ENCODE peak calls at places on chromosomes 5 and 9, in seven cellular contexts. One of them, this sample, is unnamed.

GRCh38 chr5:177982072-177982727 is 13.8 kb downstream of the PROP1 start:
- DNase-seq in effector memory CD4-positive, alpha-beta T cell: no peak
- DNase-seq in hepatocyte: no peak
- DNase-seq in CD8-positive, alpha-beta memory T cell: no peak
- DNase-seq in breast epithelium: no peak
- DNase-seq in esophagus squamous epithelium: no peak
- DNase-seq in CD8-positive, alpha-beta T cell: no peak
- DNase-seq in this sample: peak

GRCh38 chr9:23412458-23412857 is 413.6 kb downstream of the ELAVL2 start:
- DNase-seq in CD8-positive, alpha-beta memory T cell: no peak
- DNase-seq in CD8-positive, alpha-beta T cell: no peak
- DNase-seq in esophagus squamous epithelium: no peak
- DNase-seq in hepatocyte: no peak
- DNase-seq in effector memory CD4-positive, alpha-beta T cell: no peak
- DNase-seq in breast epithelium: no peak
- DNase-seq in this sample: no peak

GRCh38 chr9:87405677-87406544 is 91.8 kb upstream of the DAPK1 start:
- DNase-seq in CD8-positive, alpha-beta T cell: no peak
- DNase-seq in breast epithelium: no peak
- DNase-seq in CD8-positive, alpha-beta memory T cell: no peak
- DNase-seq in hepatocyte: no peak
- DNase-seq in esophagus squamous epithelium: no peak
- DNase-seq in effector memory CD4-positive, alpha-beta T cell: no peak
- DNase-seq in this sample: no peak

GRCh38 chr5:172407241-172407691 is 47.1 kb downstream of the SH3PXD2B start:
- DNase-seq in hepatocyte: no peak
- DNase-seq in breast epithelium: no peak
- DNase-seq in esophagus squamous epithelium: no peak
- DNase-seq in effector memory CD4-positive, alpha-beta T cell: no peak
- DNase-seq in CD8-positive, alpha-beta memory T cell: no peak
- DNase-seq in CD8-positive, alpha-beta T cell: no peak
- DNase-seq in this sample: no peak

GRCh38 chr5:137310051-137310730 is 188.9 kb downstream of the SPOCK1 start:
- DNase-seq in breast epithelium: no peak
- DNase-seq in CD8-positive, alpha-beta memory T cell: no peak
- DNase-seq in esophagus squamous epithelium: no peak
- DNase-seq in CD8-positive, alpha-beta T cell: no peak
- DNase-seq in effector memory CD4-positive, alpha-beta T cell: no peak
- DNase-seq in hepatocyte: peak
- DNase-seq in this sample: no peak

GRCh38 chr9:5629312-5630037 is 568 bp downstream of the RIC1 start:
- DNase-seq in hepatocyte: peak
- DNase-seq in breast epithelium: peak
- DNase-seq in CD8-positive, alpha-beta memory T cell: no peak
- DNase-seq in esophagus squamous epithelium: no peak
- DNase-seq in CD8-positive, alpha-beta T cell: peak
- DNase-seq in effector memory CD4-positive, alpha-beta T cell: peak
- DNase-seq in this sample: peak

GRCh38 chr5:538801-539468 is 14.7 kb upstream of the SLC9A3 start:
- DNase-seq in CD8-positive, alpha-beta T cell: no peak
- DNase-seq in CD8-positive, alpha-beta memory T cell: no peak
- DNase-seq in esophagus squamous epithelium: no peak
- DNase-seq in hepatocyte: no peak
- DNase-seq in breast epithelium: no peak
- DNase-seq in effector memory CD4-positive, alpha-beta T cell: no peak
- DNase-seq in this sample: peak

GRCh38 chr9:71647094-71647591 is 121.2 kb downstream of the CEMIP2 start:
- DNase-seq in breast epithelium: no peak
- DNase-seq in CD8-positive, alpha-beta T cell: peak
- DNase-seq in effector memory CD4-positive, alpha-beta T cell: no peak
- DNase-seq in esophagus squamous epithelium: no peak
- DNase-seq in CD8-positive, alpha-beta memory T cell: no peak
- DNase-seq in hepatocyte: peak
- DNase-seq in this sample: peak

GRCh38 chr9:4923580-4924544 is 61.2 kb upstream of the JAK2 start:
- DNase-seq in esophagus squamous epithelium: no peak
- DNase-seq in CD8-positive, alpha-beta memory T cell: peak
- DNase-seq in hepatocyte: peak
- DNase-seq in CD8-positive, alpha-beta T cell: no peak
- DNase-seq in breast epithelium: no peak
- DNase-seq in effector memory CD4-positive, alpha-beta T cell: no peak
- DNase-seq in this sample: no peak

GRCh38 chr5:142053434-142054253 is 40.8 kb upstream of the GNPDA1 start:
- DNase-seq in CD8-positive, alpha-beta T cell: no peak
- DNase-seq in breast epithelium: no peak
- DNase-seq in CD8-positive, alpha-beta memory T cell: no peak
- DNase-seq in hepatocyte: peak
- DNase-seq in effector memory CD4-positive, alpha-beta T cell: no peak
- DNase-seq in esophagus squamous epithelium: no peak
- DNase-seq in this sample: peak

GRCh38 chr5:54390015-54390414 is 65.5 kb upstream of the HSPB3 start:
- DNase-seq in hepatocyte: peak
- DNase-seq in breast epithelium: no peak
- DNase-seq in CD8-positive, alpha-beta memory T cell: no peak
- DNase-seq in CD8-positive, alpha-beta T cell: no peak
- DNase-seq in esophagus squamous epithelium: no peak
- DNase-seq in effector memory CD4-positive, alpha-beta T cell: no peak
- DNase-seq in this sample: no peak

GRCh38 chr5:132419517-132420468 is 50.3 kb downstream of the SLC22A5 start:
- DNase-seq in breast epithelium: peak
- DNase-seq in CD8-positive, alpha-beta memory T cell: peak
- DNase-seq in esophagus squamous epithelium: no peak
- DNase-seq in CD8-positive, alpha-beta T cell: peak
- DNase-seq in effector memory CD4-positive, alpha-beta T cell: peak
- DNase-seq in hepatocyte: peak
- DNase-seq in this sample: peak

GRCh38 chr9:16794871-16795639 is 75.4 kb downstream of the BNC2 start:
- DNase-seq in CD8-positive, alpha-beta memory T cell: no peak
- DNase-seq in hepatocyte: peak
- DNase-seq in breast epithelium: no peak
- DNase-seq in effector memory CD4-positive, alpha-beta T cell: no peak
- DNase-seq in esophagus squamous epithelium: no peak
- DNase-seq in CD8-positive, alpha-beta T cell: no peak
- DNase-seq in this sample: no peak

GRCh38 chr5:50704730-50705129 is 38.3 kb downstream of the PARP8 start:
- DNase-seq in hepatocyte: no peak
- DNase-seq in effector memory CD4-positive, alpha-beta T cell: no peak
- DNase-seq in esophagus squamous epithelium: no peak
- DNase-seq in CD8-positive, alpha-beta T cell: no peak
- DNase-seq in breast epithelium: no peak
- DNase-seq in CD8-positive, alpha-beta memory T cell: no peak
- DNase-seq in this sample: no peak

GRCh38 chr9:124716795-124717194 is 54.3 kb downstream of the NR6A1 start:
- DNase-seq in CD8-positive, alpha-beta memory T cell: no peak
- DNase-seq in CD8-positive, alpha-beta T cell: no peak
- DNase-seq in effector memory CD4-positive, alpha-beta T cell: no peak
- DNase-seq in esophagus squamous epithelium: no peak
- DNase-seq in hepatocyte: no peak
- DNase-seq in breast epithelium: no peak
- DNase-seq in this sample: no peak

GRCh38 chr5:180718810-180719453 is 20.9 kb downstream of the OR2Y1 start:
- DNase-seq in CD8-positive, alpha-beta memory T cell: peak
- DNase-seq in CD8-positive, alpha-beta T cell: peak
- DNase-seq in breast epithelium: no peak
- DNase-seq in esophagus squamous epithelium: no peak
- DNase-seq in effector memory CD4-positive, alpha-beta T cell: no peak
- DNase-seq in hepatocyte: peak
- DNase-seq in this sample: no peak

GRCh38 chr5:149474198-149474597 is 77.0 kb downstream of the CSNK1A1 start:
- DNase-seq in hepatocyte: peak
- DNase-seq in CD8-positive, alpha-beta memory T cell: no peak
- DNase-seq in esophagus squamous epithelium: no peak
- DNase-seq in CD8-positive, alpha-beta T cell: no peak
- DNase-seq in breast epithelium: no peak
- DNase-seq in effector memory CD4-positive, alpha-beta T cell: no peak
- DNase-seq in this sample: no peak

GRCh38 chr9:127711831-127712274 is 3.6 kb downstream of the PTRH1 start:
- DNase-seq in effector memory CD4-positive, alpha-beta T cell: no peak
- DNase-seq in hepatocyte: no peak
- DNase-seq in esophagus squamous epithelium: no peak
- DNase-seq in breast epithelium: no peak
- DNase-seq in CD8-positive, alpha-beta memory T cell: no peak
- DNase-seq in CD8-positive, alpha-beta T cell: no peak
- DNase-seq in this sample: no peak

GRCh38 chr9:103627731-103628130 is 466.4 kb upstream of the SMC2 start:
- DNase-seq in CD8-positive, alpha-beta memory T cell: no peak
- DNase-seq in hepatocyte: no peak
- DNase-seq in esophagus squamous epithelium: no peak
- DNase-seq in effector memory CD4-positive, alpha-beta T cell: no peak
- DNase-seq in CD8-positive, alpha-beta T cell: no peak
- DNase-seq in breast epithelium: no peak
- DNase-seq in this sample: no peak

GRCh38 chr9:129476821-129477611 is 143.9 kb downstream of the C9orf50 start:
- DNase-seq in breast epithelium: no peak
- DNase-seq in hepatocyte: no peak
- DNase-seq in esophagus squamous epithelium: no peak
- DNase-seq in effector memory CD4-positive, alpha-beta T cell: no peak
- DNase-seq in CD8-positive, alpha-beta memory T cell: no peak
- DNase-seq in CD8-positive, alpha-beta T cell: no peak
- DNase-seq in this sample: no peak

GRCh38 chr5:10563940-10564837 is at the start of gene ANKRD33B:
- DNase-seq in CD8-positive, alpha-beta memory T cell: peak
- DNase-seq in hepatocyte: peak
- DNase-seq in esophagus squamous epithelium: no peak
- DNase-seq in CD8-positive, alpha-beta T cell: peak
- DNase-seq in effector memory CD4-positive, alpha-beta T cell: peak
- DNase-seq in breast epithelium: no peak
- DNase-seq in this sample: peak

GRCh38 chr9:36471359-36471758 is 71.3 kb upstream of the RNF38 start:
- DNase-seq in esophagus squamous epithelium: no peak
- DNase-seq in effector memory CD4-positive, alpha-beta T cell: no peak
- DNase-seq in CD8-positive, alpha-beta T cell: no peak
- DNase-seq in hepatocyte: no peak
- DNase-seq in breast epithelium: no peak
- DNase-seq in CD8-positive, alpha-beta memory T cell: no peak
- DNase-seq in this sample: no peak

GRCh38 chr9:6944896-6945295 is 187.1 kb downstream of the KDM4C start:
- DNase-seq in breast epithelium: no peak
- DNase-seq in esophagus squamous epithelium: no peak
- DNase-seq in effector memory CD4-positive, alpha-beta T cell: no peak
- DNase-seq in CD8-positive, alpha-beta memory T cell: no peak
- DNase-seq in hepatocyte: no peak
- DNase-seq in CD8-positive, alpha-beta T cell: no peak
- DNase-seq in this sample: no peak

GRCh38 chr9:120265791-120266190 is 314.2 kb downstream of the CDK5RAP2 start:
- DNase-seq in hepatocyte: no peak
- DNase-seq in breast epithelium: no peak
- DNase-seq in CD8-positive, alpha-beta memory T cell: no peak
- DNase-seq in esophagus squamous epithelium: no peak
- DNase-seq in effector memory CD4-positive, alpha-beta T cell: no peak
- DNase-seq in CD8-positive, alpha-beta T cell: no peak
- DNase-seq in this sample: no peak

GRCh38 chr5:57302164-57302563 is 128.3 kb downstream of the GPBP1 start:
- DNase-seq in hepatocyte: no peak
- DNase-seq in breast epithelium: no peak
- DNase-seq in effector memory CD4-positive, alpha-beta T cell: peak
- DNase-seq in CD8-positive, alpha-beta T cell: peak
- DNase-seq in esophagus squamous epithelium: no peak
- DNase-seq in CD8-positive, alpha-beta memory T cell: no peak
- DNase-seq in this sample: no peak

GRCh38 chr5:140246378-140247122 is 56.4 kb downstream of the PFDN1 start:
- DNase-seq in CD8-positive, alpha-beta T cell: no peak
- DNase-seq in hepatocyte: peak
- DNase-seq in breast epithelium: no peak
- DNase-seq in CD8-positive, alpha-beta memory T cell: no peak
- DNase-seq in effector memory CD4-positive, alpha-beta T cell: no peak
- DNase-seq in esophagus squamous epithelium: no peak
- DNase-seq in this sample: no peak

GRCh38 chr9:126347911-126348760 is 21.5 kb downstream of the MVB12B start:
- DNase-seq in CD8-positive, alpha-beta T cell: no peak
- DNase-seq in esophagus squamous epithelium: no peak
- DNase-seq in hepatocyte: no peak
- DNase-seq in breast epithelium: no peak
- DNase-seq in effector memory CD4-positive, alpha-beta T cell: no peak
- DNase-seq in CD8-positive, alpha-beta memory T cell: no peak
- DNase-seq in this sample: no peak

GRCh38 chr9:121681404-121681803 is 30.0 kb downstream of the DAB2IP start:
- DNase-seq in esophagus squamous epithelium: no peak
- DNase-seq in CD8-positive, alpha-beta T cell: no peak
- DNase-seq in effector memory CD4-positive, alpha-beta T cell: no peak
- DNase-seq in CD8-positive, alpha-beta memory T cell: no peak
- DNase-seq in hepatocyte: no peak
- DNase-seq in breast epithelium: no peak
- DNase-seq in this sample: no peak

GRCh38 chr5:180950291-180950949 is 38.2 kb upstream of the BTNL3 start:
- DNase-seq in esophagus squamous epithelium: no peak
- DNase-seq in hepatocyte: no peak
- DNase-seq in CD8-positive, alpha-beta T cell: no peak
- DNase-seq in CD8-positive, alpha-beta memory T cell: no peak
- DNase-seq in effector memory CD4-positive, alpha-beta T cell: no peak
- DNase-seq in breast epithelium: no peak
- DNase-seq in this sample: no peak

GRCh38 chr9:123525424-123525823 is 169.4 kb downstream of the CRB2 start:
- DNase-seq in effector memory CD4-positive, alpha-beta T cell: no peak
- DNase-seq in breast epithelium: no peak
- DNase-seq in hepatocyte: no peak
- DNase-seq in esophagus squamous epithelium: no peak
- DNase-seq in CD8-positive, alpha-beta memory T cell: no peak
- DNase-seq in CD8-positive, alpha-beta T cell: no peak
- DNase-seq in this sample: no peak

GRCh38 chr5:39800202-39800601 is 375.4 kb upstream of the DAB2 start:
- DNase-seq in hepatocyte: no peak
- DNase-seq in CD8-positive, alpha-beta memory T cell: no peak
- DNase-seq in CD8-positive, alpha-beta T cell: no peak
- DNase-seq in esophagus squamous epithelium: no peak
- DNase-seq in effector memory CD4-positive, alpha-beta T cell: no peak
- DNase-seq in breast epithelium: no peak
- DNase-seq in this sample: no peak
- H3K27ac ChIP-seq in hepatocyte: no peak
- H3K27ac ChIP-seq in CD8-positive, alpha-beta memory T cell: no peak
- H3K27ac ChIP-seq in CD8-positive, alpha-beta T cell: no peak
- H3K27ac ChIP-seq in esophagus squamous epithelium: no peak
- H3K27ac ChIP-seq in effector memory CD4-positive, alpha-beta T cell: no peak
- H3K27ac ChIP-seq in breast epithelium: no peak
- H3K27ac ChIP-seq in this sample: no peak

GRCh38 chr9:96524764-96525163 is 74.8 kb downstream of the HABP4 start:
- DNase-seq in hepatocyte: no peak
- DNase-seq in esophagus squamous epithelium: no peak
- DNase-seq in breast epithelium: no peak
- DNase-seq in effector memory CD4-positive, alpha-beta T cell: no peak
- DNase-seq in CD8-positive, alpha-beta memory T cell: no peak
- DNase-seq in CD8-positive, alpha-beta T cell: no peak
- DNase-seq in this sample: no peak
- H3K27ac ChIP-seq in hepatocyte: no peak
- H3K27ac ChIP-seq in esophagus squamous epithelium: no peak
- H3K27ac ChIP-seq in breast epithelium: no peak
- H3K27ac ChIP-seq in effector memory CD4-positive, alpha-beta T cell: no peak
- H3K27ac ChIP-seq in CD8-positive, alpha-beta memory T cell: no peak
- H3K27ac ChIP-seq in CD8-positive, alpha-beta T cell: no peak
- H3K27ac ChIP-seq in this sample: no peak

GRCh38 chr9:109094268-109094667 is 25.5 kb downstream of the TMEM245 start:
- DNase-seq in breast epithelium: no peak
- DNase-seq in CD8-positive, alpha-beta T cell: no peak
- DNase-seq in CD8-positive, alpha-beta memory T cell: no peak
- DNase-seq in esophagus squamous epithelium: no peak
- DNase-seq in effector memory CD4-positive, alpha-beta T cell: no peak
- DNase-seq in hepatocyte: no peak
- DNase-seq in this sample: no peak
- H3K27ac ChIP-seq in breast epithelium: no peak
- H3K27ac ChIP-seq in CD8-positive, alpha-beta T cell: no peak
- H3K27ac ChIP-seq in CD8-positive, alpha-beta memory T cell: no peak
- H3K27ac ChIP-seq in esophagus squamous epithelium: no peak
- H3K27ac ChIP-seq in effector memory CD4-positive, alpha-beta T cell: no peak
- H3K27ac ChIP-seq in hepatocyte: no peak
- H3K27ac ChIP-seq in this sample: no peak

GRCh38 chr5:67405101-67405364 is 208.4 kb upstream of the CD180 start:
- DNase-seq in esophagus squamous epithelium: no peak
- DNase-seq in CD8-positive, alpha-beta T cell: no peak
- DNase-seq in CD8-positive, alpha-beta memory T cell: no peak
- DNase-seq in hepatocyte: no peak
- DNase-seq in effector memory CD4-positive, alpha-beta T cell: no peak
- DNase-seq in breast epithelium: no peak
- DNase-seq in this sample: no peak
- H3K27ac ChIP-seq in esophagus squamous epithelium: no peak
- H3K27ac ChIP-seq in CD8-positive, alpha-beta T cell: no peak
- H3K27ac ChIP-seq in CD8-positive, alpha-beta memory T cell: no peak
- H3K27ac ChIP-seq in hepatocyte: peak
- H3K27ac ChIP-seq in effector memory CD4-positive, alpha-beta T cell: no peak
- H3K27ac ChIP-seq in breast epithelium: no peak
- H3K27ac ChIP-seq in this sample: no peak